ENCODE peak calls at places on chromosomes 1 and 21, in six cellular contexts. X, M, T, W, J and G are unnamed samples. For H3K4me1, the result is how much of the 10 kb centered on the place peaks cover.

GRCh38 chr1:235045921-235046601 is 82.6 kb downstream of the TOMM20 start:
- DNase-seq in J (no peak), W (no peak), M (no peak), X (no peak), T (no peak), G (no peak)

GRCh38 chr1:211468595-211468994 is 23.4 kb downstream of the RD3 start:
- DNase-seq in M (no peak), W (peak), T (peak), X (no peak), J (no peak), G (peak)

GRCh38 chr21:23638131-23638530 is 1969.2 kb downstream of the MRPL39 start:
- DNase-seq in W (no peak), M (no peak), J (no peak), X (no peak), T (no peak), G (no peak)

GRCh38 chr1:47333922-47334764 is 553 bp downstream of the CMPK1 start:
- DNase-seq in X (peak), W (peak), T (peak), M (peak), J (peak), G (peak)

GRCh38 chr1:2821373-2821955 is 20.0 kb upstream of the TTC34 start:
- DNase-seq in X (no peak), J (no peak), T (no peak), W (no peak), M (no peak), G (no peak)

GRCh38 chr1:109762039-109762585 is 1.6 kb downstream of the EPS8L3 start:
- DNase-seq in J (no peak), T (no peak), W (peak), X (no peak), M (peak), G (no peak)

GRCh38 chr1:74205236-74205635 is 7.2 kb downstream of the FPGT start:
- DNase-seq in T (no peak), W (no peak), M (no peak), X (no peak), J (no peak), G (no peak)

GRCh38 chr1:245091818-245092637 is 62.8 kb upstream of the KIF26B start:
- DNase-seq in X (peak), J (peak), W (peak), T (no peak), M (no peak), G (no peak)

GRCh38 chr1:76269175-76269574 is 194.6 kb downstream of the ST6GALNAC3 start:
- DNase-seq in M (no peak), W (no peak), J (no peak), X (no peak), T (no peak), G (no peak)

GRCh38 chr1:229597877-229598276 is 28.0 kb downstream of the TAF5L start:
- DNase-seq in T (no peak), M (no peak), J (no peak), X (no peak), W (no peak), G (no peak)

GRCh38 chr1:10253755-10254154 is 43.4 kb downstream of the KIF1B start:
- DNase-seq in X (no peak), J (no peak), T (no peak), W (peak), M (no peak), G (peak)

GRCh38 chr1:228136908-228137307 is 3.2 kb upstream of the GUK1 start:
- DNase-seq in X (no peak), M (no peak), T (no peak), J (no peak), W (no peak), G (no peak)
- H3K4me1 ChIP-seq in X (under half), M (under half), T (under half), J (under half), W (under half), G (under half)

DNA sequence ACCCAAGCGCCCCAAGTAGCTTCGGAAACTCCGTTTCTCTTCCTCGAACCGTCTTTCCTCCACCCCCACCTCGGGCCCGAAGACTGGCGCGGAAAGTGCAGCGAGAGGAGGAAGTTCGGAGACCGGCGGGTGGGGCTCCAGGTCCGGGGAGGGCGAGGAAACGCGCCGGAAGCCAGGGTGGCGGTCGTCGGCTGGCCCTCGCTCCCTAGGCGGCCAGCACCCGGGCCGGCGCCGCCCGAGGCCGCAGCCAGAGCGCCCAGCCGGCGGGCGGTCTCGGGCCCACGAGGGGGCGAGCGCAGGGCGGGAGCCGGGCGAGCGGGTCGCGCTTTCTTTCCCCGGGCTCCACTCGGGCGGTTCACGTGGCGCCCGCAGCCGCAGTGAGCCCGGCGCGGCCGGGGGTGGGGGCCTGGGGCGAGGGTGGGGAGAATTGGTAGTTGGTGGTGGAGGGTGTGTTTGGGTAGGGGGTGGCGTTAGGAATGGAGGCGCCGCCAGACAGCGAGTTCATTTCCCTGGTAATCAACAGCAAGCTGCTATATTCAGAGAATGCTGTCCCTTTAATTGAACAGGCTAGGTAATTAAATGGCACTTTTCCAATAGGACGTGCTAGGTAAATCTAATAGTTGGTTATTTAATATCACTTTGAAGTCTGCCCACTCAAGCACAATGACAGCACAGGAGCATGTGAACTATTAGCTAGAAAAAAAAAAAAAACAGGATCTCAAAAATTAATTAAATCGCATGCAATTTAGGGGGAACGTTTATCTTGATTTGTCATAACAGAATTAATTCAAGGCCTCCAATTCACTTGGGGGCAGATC is 6.7 kb downstream of the LMO4 start:
- DNase-seq in M (peak), W (peak), J (no peak), T (peak), X (peak), G (peak)
- TF ChIP-seq POLR2A in M (no peak), W (peak), J (peak), T (no peak), X (peak), G (no peak)

GRCh38 chr1:161201828-161202712 is at the start of gene NDUFS2:
- DNase-seq in W (peak), T (peak), M (peak), X (peak), J (peak), G (peak)
- H3K4me1 ChIP-seq in W (under half), T (half or more), M (under half), X (under half), J (under half), G (half or more)

DNA sequence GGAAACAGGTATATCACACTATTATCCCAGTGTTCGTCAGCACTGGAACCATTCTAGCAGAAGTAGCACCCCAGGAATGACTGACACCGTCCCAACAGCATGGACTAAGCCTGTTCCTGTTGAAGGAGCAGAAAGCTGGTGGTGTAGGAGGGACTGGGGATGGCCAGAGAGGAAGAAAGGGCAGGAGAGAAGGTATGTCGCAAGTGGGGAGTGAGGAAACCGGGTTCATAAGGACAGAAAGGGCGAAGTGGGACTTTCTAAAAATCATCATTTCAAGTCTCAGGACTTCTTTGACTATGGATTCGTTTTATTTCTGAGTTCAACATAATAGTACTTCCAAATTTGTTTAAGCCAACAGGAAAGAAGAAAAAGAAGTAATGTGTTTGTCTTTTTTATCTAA is 19.7 kb upstream of the MX1 start:
- DNase-seq in J (no peak), X (no peak), M (no peak), T (no peak), W (no peak), G (no peak)
- TF ChIP-seq POLR2A in J (no peak), X (no peak), M (no peak), T (no peak), W (no peak), G (no peak)

GRCh38 chr1:178932966-178933603 is 62.2 kb upstream of the ANGPTL1 start:
- DNase-seq in T (no peak), X (no peak), M (no peak), W (peak), J (no peak), G (no peak)

GRCh38 chr1:178934574-178934945 is 63.7 kb upstream of the ANGPTL1 start:
- DNase-seq in M (no peak), W (no peak), X (no peak), T (no peak), J (no peak), G (no peak)

GRCh38 chr1:178932552-178932906 is 61.7 kb upstream of the ANGPTL1 start:
- DNase-seq in X (no peak), T (no peak), M (no peak), J (no peak), W (no peak), G (no peak)

GRCh38 chr1:178935610-178936009 is 64.7 kb upstream of the ANGPTL1 start:
- DNase-seq in J (no peak), X (peak), T (no peak), M (no peak), W (peak), G (no peak)

DNA sequence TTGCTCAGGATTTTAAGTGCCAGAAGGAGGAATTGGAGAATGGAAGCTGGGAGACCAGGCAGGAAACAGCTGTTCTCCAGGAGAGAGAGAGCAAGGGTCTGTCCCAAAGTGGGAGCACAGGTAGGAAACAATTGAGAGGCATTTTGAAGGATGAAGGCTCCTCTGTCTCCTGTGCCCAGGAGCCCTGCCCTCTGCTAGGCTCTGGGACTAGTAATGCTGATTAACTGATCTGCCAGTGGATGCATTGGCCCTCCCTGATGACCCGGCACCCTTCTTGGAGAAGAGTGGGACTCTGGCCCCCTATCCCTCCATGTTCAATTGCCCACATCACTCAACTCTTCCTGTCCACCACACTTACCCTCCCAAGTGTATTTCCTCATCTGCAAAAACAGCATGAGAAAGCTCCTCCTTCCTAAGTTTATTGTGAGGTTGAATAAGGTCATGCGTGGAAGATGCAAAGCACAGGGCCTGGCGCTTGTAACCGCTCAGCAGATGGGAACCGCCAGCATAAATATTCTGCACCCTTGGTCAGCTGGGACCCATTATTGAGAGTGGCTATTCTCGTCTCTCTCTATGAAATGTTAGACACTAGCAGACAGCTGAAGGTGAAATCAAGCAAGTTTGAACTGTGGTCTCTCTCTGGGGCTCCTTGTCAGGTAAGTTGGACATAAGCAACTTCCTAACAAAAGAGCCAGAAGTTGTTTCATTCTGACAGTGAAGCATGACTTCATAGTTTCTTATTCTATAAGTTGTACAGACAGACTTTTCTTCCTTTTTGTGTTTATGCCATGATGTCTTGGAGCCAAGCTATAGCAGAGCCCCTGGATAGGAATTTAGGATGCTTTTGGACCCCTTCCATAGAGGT is 63.1 kb upstream of the ANGPTL1 start:
- DNase-seq in M (no peak), J (no peak), W (peak), T (peak), X (no peak), G (no peak)
- H3K4me1 ChIP-seq in M (under half), J (under half), W (under half), T (under half), X (under half), G (half or more)

DNA sequence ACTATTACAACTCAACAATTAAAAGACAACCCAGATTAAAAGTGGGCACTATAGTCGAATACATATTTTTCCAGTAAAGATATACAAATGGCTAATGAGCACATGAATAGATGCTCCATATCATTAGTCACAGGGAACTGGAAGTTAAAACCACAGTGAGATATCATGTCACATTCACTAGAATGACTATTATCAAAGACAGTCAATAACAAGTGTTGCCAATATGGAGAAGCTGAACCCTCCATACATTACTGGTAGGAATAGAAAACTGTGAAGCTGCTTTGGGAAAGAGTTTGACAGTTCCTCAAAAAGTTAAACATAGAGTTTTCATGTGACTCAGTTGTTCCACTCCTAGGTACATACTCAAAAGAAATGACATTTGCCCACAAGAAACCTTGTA is 30.6 kb upstream of the MRPS6 start:
- DNase-seq in T (no peak), M (no peak), W (no peak), J (no peak), X (no peak), G (no peak)
- TF ChIP-seq POLR2A in T (no peak), M (no peak), W (no peak), J (no peak), X (no peak), G (no peak)

GRCh38 chr1:41485605-41486004 is 1.1 kb upstream of the EDN2 start:
- DNase-seq in W (no peak), M (no peak), J (no peak), X (no peak), T (peak), G (no peak)
- H3K4me1 ChIP-seq in W (under half), M (under half), J (under half), X (under half), T (under half), G (under half)

GRCh38 chr1:183635112-183635605 is 424 bp downstream of the ARPC5 start:
- DNase-seq in M (peak), J (no peak), T (peak), X (peak), W (peak), G (no peak)

GRCh38 chr1:183632087-183632486 is 3.5 kb downstream of the ARPC5 start:
- DNase-seq in J (no peak), M (no peak), W (no peak), T (no peak), X (no peak), G (no peak)

GRCh38 chr1:183634429-183635065 is 1.0 kb downstream of the ARPC5 start:
- DNase-seq in T (no peak), X (no peak), J (no peak), W (no peak), M (no peak), G (no peak)

GRCh38 chr1:183632964-183633363 is 2.6 kb downstream of the ARPC5 start:
- DNase-seq in W (no peak), J (no peak), T (no peak), X (no peak), M (no peak), G (no peak)

DNA sequence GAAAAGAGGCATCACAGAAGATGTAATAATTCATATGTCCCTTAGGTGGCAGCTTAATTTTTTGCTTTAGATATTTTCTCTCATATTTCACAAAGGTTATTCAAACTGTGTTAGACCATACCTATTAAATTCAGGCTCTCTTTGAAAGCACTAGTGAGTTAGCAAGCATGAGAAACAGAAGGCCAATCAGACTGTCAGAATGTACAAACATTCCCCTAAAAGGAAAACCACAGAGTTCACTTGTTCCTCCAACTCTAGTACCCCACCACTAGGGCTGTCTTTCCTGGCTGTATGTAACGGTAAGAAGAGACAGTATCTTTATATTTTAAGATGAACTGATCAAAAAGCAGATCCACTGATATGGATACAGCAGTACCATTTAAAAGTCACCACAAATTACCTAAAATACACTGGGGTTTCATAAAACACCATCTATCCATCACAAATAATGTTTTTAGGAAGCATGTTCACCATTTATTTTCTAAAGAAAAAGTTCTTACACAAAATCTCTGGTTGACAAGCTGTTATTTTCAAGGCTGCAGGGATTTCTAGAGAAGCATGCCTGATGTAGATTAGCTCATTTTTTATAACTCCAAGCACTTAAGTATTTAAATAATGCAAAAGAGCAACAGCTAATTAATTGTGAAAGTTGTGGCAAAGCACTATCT is 1.8 kb downstream of the ARPC5 start:
- DNase-seq in M (no peak), X (no peak), W (peak), J (peak), T (no peak), G (no peak)
- TF ChIP-seq POLR2A in M (peak), X (no peak), W (peak), J (no peak), T (no peak), G (peak)

GRCh38 chr1:58931024-58931423 is 147.2 kb upstream of the JUN start:
- DNase-seq in X (no peak), T (no peak), M (no peak), W (no peak), J (no peak), G (no peak)
- H3K4me1 ChIP-seq in X (under half), T (under half), M (under half), W (under half), J (under half), G (under half)